ENCODE peak calls at places on chromosome 6, in seven cellular contexts. G is CD8-positive, alpha-beta memory T cell; M is psoas muscle; T is neural progenitor cell; Z is IMR-90; V is mesenchymal stem cell; D is lower lobe of right lung. R is an unnamed sample. For H3K9me3, the result is how much of the 10 kb centered on the place peaks cover.

GRCh38 chr6:118648866-118649554 is 2.4 kb downstream of the CEP85L start:
- DNase-seq in V (peak), D (no peak), M (no peak), T (no peak), Z (peak), G (no peak), R (no peak)

GRCh38 chr6:156395276-156395675 is 381.9 kb upstream of the ARID1B start:
- DNase-seq in G (no peak), Z (no peak), D (no peak), M (no peak), T (no peak), V (no peak), R (no peak)

GRCh38 chr6:15824851-15825250 is 162.0 kb upstream of the DTNBP1 start:
- DNase-seq in G (no peak), Z (no peak), T (no peak), V (no peak), M (no peak), D (no peak), R (no peak)

GRCh38 chr6:32940656-32941411 is at the start of gene HLA-DMB:
- DNase-seq in V (peak), D (peak), G (peak), T (peak), Z (peak), M (no peak), R (peak)

GRCh38 chr6:140398076-140398475 is 1023.6 kb upstream of the CITED2 start:
- DNase-seq in Z (no peak), G (no peak), T (no peak), D (no peak), M (no peak), V (no peak), R (no peak)

GRCh38 chr6:79538481-79538971 is 1.3 kb upstream of the LCA5 start:
- DNase-seq in G (no peak), V (peak), D (no peak), T (peak), Z (no peak), M (no peak), R (no peak)

GRCh38 chr6:30340589-30341054 is 4.3 kb upstream of the RPP21 start:
- DNase-seq in D (no peak), G (no peak), T (no peak), M (no peak), Z (peak), V (no peak), R (no peak)

GRCh38 chr6:152272486-152272885 is 364.7 kb downstream of the SYNE1 start:
- DNase-seq in G (no peak), M (no peak), T (no peak), V (no peak), D (no peak), Z (no peak), R (no peak)

GRCh38 chr6:119145111-119145510 is 66.6 kb upstream of the FAM184A start:
- DNase-seq in M (no peak), Z (no peak), G (no peak), D (no peak), V (no peak), T (no peak), R (no peak)

GRCh38 chr6:63573140-63573898 is 1.0 kb downstream of the LOC128125822 start:
- DNase-seq in G (peak), Z (peak), M (peak), T (peak), D (peak), V (peak), R (peak)

GRCh38 chr6:119346450-119346849 is 3.1 kb downstream of the MAN1A1 start:
- DNase-seq in V (peak), G (no peak), Z (no peak), D (no peak), M (no peak), T (no peak), R (no peak)

GRCh38 chr6:35483490-35483889 is 13.4 kb downstream of the TEAD3 start:
- DNase-seq in G (no peak), T (no peak), V (no peak), Z (no peak), D (no peak), M (no peak), R (no peak)

GRCh38 chr6:164106345-164106769 is 691.8 kb downstream of the QKI start:
- DNase-seq in D (no peak), M (peak), G (no peak), Z (no peak), V (no peak), T (peak), R (no peak)

GRCh38 chr6:41768545-41769308 is 11.0 kb downstream of the FRS3 start:
- DNase-seq in T (no peak), Z (no peak), V (no peak), M (no peak), D (no peak), G (no peak), R (no peak)

GRCh38 chr6:132298344-132298949 is 102.8 kb downstream of the MOXD1 start:
- DNase-seq in Z (peak), D (no peak), G (no peak), V (peak), M (no peak), T (peak), R (no peak)

GRCh38 chr6:9576521-9576920 is 838.4 kb downstream of the TFAP2A start:
- DNase-seq in G (no peak), T (no peak), V (no peak), D (no peak), Z (no peak), M (no peak), R (no peak)

GRCh38 chr6:130587778-130588520 is 222.1 kb downstream of the TMEM200A start:
- DNase-seq in T (no peak), Z (peak), D (no peak), G (no peak), M (no peak), V (peak), R (no peak)

GRCh38 chr6:127515234-127515793 is 3.8 kb downstream of the MTCL3 start:
- DNase-seq in V (no peak), M (no peak), T (peak), D (no peak), Z (no peak), G (no peak), R (no peak)

GRCh38 chr6:149766156-149766768 is 16.7 kb downstream of the PCMT1 start:
- DNase-seq in D (no peak), T (no peak), M (no peak), V (no peak), Z (peak), G (no peak), R (no peak)

GRCh38 chr6:166168616-166169548 is 1.2 kb upstream of the TBXT start:
- DNase-seq in T (peak), G (no peak), V (no peak), D (no peak), M (no peak), Z (no peak), R (no peak)

GRCh38 chr6:14924126-14925024 is 321.5 kb upstream of the JARID2 start:
- DNase-seq in D (no peak), T (peak), Z (peak), M (peak), V (peak), G (no peak), R (no peak)

GRCh38 chr6:28782113-28782673 is 141.6 kb downstream of the TRIM27 start:
- DNase-seq in Z (no peak), T (no peak), V (no peak), M (no peak), G (no peak), D (no peak), R (no peak)

GRCh38 chr6:2209226-2209809 is 36.1 kb downstream of the GMDS start:
- DNase-seq in G (no peak), V (peak), D (no peak), M (no peak), T (peak), Z (peak), R (no peak)

GRCh38 chr6:33957391-33958207 is 153.8 kb upstream of the MLN start:
- DNase-seq in G (no peak), Z (no peak), T (no peak), M (no peak), V (no peak), D (no peak), R (no peak)

GRCh38 chr6:160930547-160931377 is 60.8 kb upstream of the MAP3K4 start:
- DNase-seq in M (peak), V (peak), T (peak), Z (peak), G (peak), D (peak), R (peak)

GRCh38 chr6:137697267-137697938 is 169.7 kb upstream of the TNFAIP3 start:
- DNase-seq in M (no peak), Z (peak), G (no peak), V (peak), D (no peak), T (peak), R (no peak)

GRCh38 chr6:72984981-72985665 is 240.2 kb downstream of the KHDC1L start:
- DNase-seq in T (no peak), V (no peak), M (no peak), Z (peak), G (no peak), D (no peak), R (no peak)

GRCh38 chr6:170295519-170296422 is 4.9 kb upstream of the DLL1 start:
- DNase-seq in Z (no peak), T (peak), M (no peak), G (no peak), V (no peak), D (peak), R (no peak)

GRCh38 chr6:79193971-79194370 is 40.5 kb downstream of the HMGN3 start:
- DNase-seq in T (no peak), Z (no peak), D (no peak), M (no peak), G (no peak), V (no peak), R (no peak)

GRCh38 chr6:4336084-4336483 is 200.7 kb upstream of the ECI2 start:
- DNase-seq in M (no peak), T (no peak), Z (no peak), V (no peak), G (no peak), D (no peak), R (no peak)

GRCh38 chr6:142071981-142072380 is 60.7 kb upstream of the GJE1 start:
- DNase-seq in G (no peak), Z (no peak), T (peak), M (no peak), V (no peak), D (no peak), R (no peak)

GRCh38 chr6:146968041-146968760 is 236.0 kb upstream of the STXBP5 start:
- DNase-seq in M (no peak), D (no peak), G (no peak), V (peak), T (no peak), Z (peak), R (no peak)

DNA sequence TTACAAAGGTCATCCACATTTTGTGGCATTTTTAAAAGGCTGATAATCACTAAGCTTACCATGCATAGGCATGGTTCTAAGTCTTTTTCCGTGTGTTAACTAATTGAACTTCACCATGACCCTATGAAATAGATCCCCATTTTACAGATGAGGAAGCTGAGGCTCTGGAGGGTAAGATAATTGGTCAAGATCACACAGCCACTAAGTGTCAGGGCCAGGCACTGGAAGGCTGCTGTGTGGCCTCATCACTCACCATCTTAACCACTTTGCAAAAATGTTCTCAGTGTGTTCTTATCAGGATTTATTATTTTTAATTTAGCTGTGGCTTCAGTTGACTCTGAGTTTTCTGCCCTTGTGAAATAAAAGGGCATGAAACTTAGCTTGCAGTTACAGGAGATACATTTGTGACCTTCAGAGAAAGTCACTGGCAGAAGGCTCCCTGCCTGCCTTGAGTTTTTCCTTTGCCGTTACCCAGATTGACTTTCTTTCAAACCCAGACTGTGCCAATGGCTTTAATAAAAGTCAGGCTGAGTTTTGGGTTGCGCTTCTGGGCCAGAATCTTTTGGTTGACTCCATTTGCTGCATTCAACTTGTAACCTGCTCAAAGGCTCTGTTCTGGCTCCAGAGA is 82.0 kb downstream of the EZR start:
- DNase-seq in G (no peak), Z (no peak), V (no peak), D (no peak), M (no peak), T (no peak), R (no peak)
- H3K9me3 ChIP-seq in G (under half), Z (under half), V (under half), D (under half), M (under half), T (under half), R (under half)

GRCh38 chr6:90431521-90432407 is 135.1 kb upstream of the BACH2 start:
- DNase-seq in V (no peak), Z (no peak), M (no peak), G (no peak), T (no peak), D (no peak), R (no peak)

GRCh38 chr6:90432408-90432775 is 135.7 kb upstream of the BACH2 start:
- DNase-seq in V (no peak), G (no peak), M (no peak), T (no peak), D (no peak), Z (no peak), R (no peak)

GRCh38 chr6:90435207-90435899 is 138.7 kb upstream of the BACH2 start:
- DNase-seq in T (peak), G (no peak), D (no peak), Z (no peak), M (no peak), V (no peak), R (no peak)

GRCh38 chr6:90434096-90434495 is 137.5 kb upstream of the BACH2 start:
- DNase-seq in Z (no peak), G (no peak), D (no peak), M (no peak), V (peak), T (peak), R (no peak)

DNA sequence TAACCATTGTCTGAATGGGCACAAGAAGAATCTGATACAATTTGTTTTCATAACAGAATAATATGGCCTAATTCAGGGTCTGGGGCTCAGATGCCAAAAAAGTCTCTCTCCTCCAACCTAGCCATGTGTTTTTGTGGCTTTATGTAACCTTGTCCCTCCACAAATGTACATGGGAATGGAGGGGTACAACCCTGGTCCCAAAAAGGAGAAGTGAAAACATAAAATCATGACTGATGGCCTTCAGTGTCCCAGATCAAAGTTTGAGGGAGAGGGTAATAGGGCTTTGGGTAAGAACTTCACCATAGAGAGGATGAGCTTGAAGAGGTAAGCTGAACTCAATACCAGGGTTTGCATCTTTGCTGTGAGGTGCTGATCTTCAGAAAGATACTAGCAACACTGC is 136.3 kb upstream of the BACH2 start:
- DNase-seq in T (no peak), V (no peak), G (no peak), D (no peak), Z (no peak), M (no peak), R (no peak)
- H3K9me3 ChIP-seq in T (under half), V (under half), G (under half), D (under half), Z (under half), M (under half), R (under half)

GRCh38 chr6:42968783-42969182 is 8.2 kb downstream of the GNMT start:
- DNase-seq in T (no peak), G (no peak), D (no peak), M (no peak), Z (no peak), V (no peak), R (no peak)
- H3K9me3 ChIP-seq in T (under half), G (under half), D (under half), M (under half), Z (under half), V (under half), R (under half)

DNA sequence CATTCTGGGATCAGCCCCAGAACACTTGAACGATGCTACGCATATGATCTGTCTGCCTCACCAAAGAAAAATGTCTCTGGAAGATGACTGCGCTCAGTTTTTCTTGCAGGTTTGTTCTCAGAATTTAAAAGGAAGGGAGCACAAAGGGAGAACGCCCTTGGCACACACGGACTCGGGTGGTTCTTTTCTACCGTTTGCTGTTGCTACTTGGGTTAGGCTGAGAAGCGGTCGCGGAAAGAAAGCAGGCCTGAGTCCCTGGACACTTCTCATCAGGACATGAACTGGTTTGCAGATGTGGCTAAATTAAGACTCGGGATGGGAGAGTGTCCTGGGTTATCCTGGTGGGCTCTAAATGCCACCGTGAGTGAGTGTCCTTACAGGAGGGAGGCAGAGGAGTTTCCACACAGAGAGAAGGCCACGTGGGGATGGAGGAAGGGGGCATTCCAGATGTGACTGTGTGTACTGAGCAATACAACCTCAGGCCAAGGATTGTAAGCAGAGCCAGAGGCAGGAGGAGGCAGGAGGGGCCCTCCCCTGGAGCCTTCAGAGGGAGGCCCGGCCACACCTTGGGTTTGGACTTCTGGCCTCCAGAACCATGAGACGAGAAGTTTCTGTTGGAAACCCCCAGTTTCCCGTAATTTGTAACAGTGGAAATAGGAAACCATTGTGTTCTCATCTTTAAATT is 9.5 kb upstream of the KIF25 start:
- DNase-seq in T (no peak), V (no peak), Z (no peak), D (no peak), M (no peak), G (no peak), R (no peak)
- H3K9me3 ChIP-seq in T (under half), V (under half), Z (under half), D (under half), M (under half), G (under half), R (under half)

GRCh38 chr6:88031550-88031949 is 16.1 kb upstream of the SPACA1 start:
- DNase-seq in V (no peak), G (no peak), T (no peak), M (no peak), D (no peak), Z (no peak), R (no peak)
- H3K9me3 ChIP-seq in V (under half), G (under half), T (under half), M (under half), D (under half), Z (under half), R (under half)

GRCh38 chr6:48036316-48036715 is 74.7 kb downstream of the PTCHD4 start:
- DNase-seq in D (no peak), Z (peak), V (peak), M (no peak), G (no peak), T (no peak), R (no peak)
- H3K9me3 ChIP-seq in D (under half), Z (under half), V (under half), M (under half), G (under half), T (under half), R (under half)

GRCh38 chr6:26213334-26214075 is 126.3 kb downstream of the HFE start:
- DNase-seq in Z (no peak), V (no peak), T (no peak), M (no peak), D (no peak), G (no peak), R (no peak)

GRCh38 chr6:26216015-26216885 is 129.0 kb downstream of the HFE start:
- DNase-seq in M (no peak), G (peak), Z (peak), T (peak), D (no peak), V (peak), R (peak)

GRCh38 chr6:26215200-26216014 is 128.2 kb downstream of the HFE start:
- DNase-seq in Z (peak), D (no peak), G (no peak), V (peak), T (peak), M (no peak), R (no peak)

GRCh38 chr6:26216886-26217713 is 129.9 kb downstream of the HFE start:
- DNase-seq in M (peak), Z (peak), V (peak), D (peak), T (peak), G (peak), R (peak)

GRCh38 chr6:26214826-26215199 is 127.6 kb downstream of the HFE start:
- DNase-seq in M (no peak), Z (no peak), V (no peak), D (no peak), T (no peak), G (no peak), R (no peak)
- H3K9me3 ChIP-seq in M (under half), Z (under half), V (under half), D (under half), T (under half), G (under half), R (under half)

DNA sequence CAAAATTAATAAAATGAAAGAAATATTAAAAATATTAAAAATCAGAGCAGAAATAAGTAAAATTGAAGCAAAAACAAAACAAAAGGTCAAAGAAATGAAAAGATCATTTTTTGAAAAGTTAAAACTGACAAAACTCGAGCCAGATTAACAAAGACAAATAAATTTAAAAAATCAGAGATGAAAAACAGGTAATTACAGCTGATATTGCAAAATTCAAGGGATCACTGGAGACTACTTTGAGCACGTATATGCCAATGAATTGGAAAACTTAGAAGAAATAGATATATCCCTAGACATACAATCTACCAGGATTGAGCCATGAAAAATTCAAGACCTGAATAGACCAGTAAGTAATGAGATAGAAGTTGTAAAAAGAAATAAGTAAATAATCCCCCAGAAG is 446.2 kb upstream of the EYS start:
- DNase-seq in D (no peak), G (no peak), M (no peak), V (no peak), T (no peak), Z (no peak), R (no peak)
- H3K9me3 ChIP-seq in D (under half), G (under half), M (under half), V (under half), T (under half), Z (under half), R (under half)